ENCODE peak calls at places on chromosomes 3 and 15, in ten cellular contexts. M, H, F, J, D, Z, R, E, A and B are unnamed samples.

GRCh38 chr3:11288021-11288491 is 15.9 kb downstream of the ATG7 start:
- DNase-seq in M (no peak), H (no peak), F (no peak), J (no peak), D (no peak), Z (no peak), R (no peak), E (no peak), A (peak; percentile 12), B (no peak)

GRCh38 chr15:65888998-65889397 is 19.7 kb downstream of the RAB11A start:
- DNase-seq in M (no peak), H (no peak), F (no peak), J (no peak), D (no peak), Z (no peak), R (no peak), E (no peak), A (no peak), B (no peak)

GRCh38 chr3:175193815-175194518 is 334.8 kb downstream of the NAALADL2 start:
- DNase-seq in M (no peak), H (no peak), F (no peak), J (no peak), D (no peak), Z (no peak), R (no peak), E (no peak), A (no peak), B (no peak)

GRCh38 chr3:196179380-196180308 is 31.6 kb downstream of the ZDHHC19 start:
- DNase-seq in M (peak; percentile 73), H (peak; percentile 71), F (no peak), J (no peak), D (no peak), Z (no peak), R (peak; percentile 52), E (no peak), A (no peak), B (peak; percentile 92)

GRCh38 chr15:66085128-66085527 is 168.4 kb downstream of the MEGF11 start:
- DNase-seq in M (peak; percentile 62), H (peak; percentile 35), F (peak; percentile 79), J (no peak), D (no peak), Z (no peak), R (no peak), E (no peak), A (no peak), B (no peak)

GRCh38 chr3:130925628-130926027 is 31.7 kb downstream of the ATP2C1 start:
- DNase-seq in M (no peak), H (peak; percentile 20), F (no peak), J (no peak), D (no peak), Z (no peak), R (no peak), E (no peak), A (no peak), B (no peak)

GRCh38 chr3:100437879-100438622 is 36.7 kb downstream of the LNP1 start:
- DNase-seq in M (no peak), H (no peak), F (no peak), J (no peak), D (no peak), Z (no peak), R (no peak), E (no peak), A (no peak), B (no peak)

GRCh38 chr15:100768501-100768931 is 111.1 kb upstream of the ALDH1A3 start:
- DNase-seq in M (no peak), H (no peak), F (no peak), J (no peak), D (no peak), Z (no peak), R (no peak), E (no peak), A (no peak), B (peak; percentile 41)

GRCh38 chr3:193885832-193886231 is 250.1 kb upstream of the HES1 start:
- DNase-seq in M (no peak), H (no peak), F (no peak), J (peak; percentile 83), D (no peak), Z (no peak), R (peak; percentile 89), E (no peak), A (no peak), B (no peak)

GRCh38 chr3:193884011-193884410 is 251.9 kb upstream of the HES1 start:
- DNase-seq in M (no peak), H (no peak), F (no peak), J (no peak), D (no peak), Z (no peak), R (no peak), E (no peak), A (no peak), B (no peak)

GRCh38 chr3:193882091-193882490 is 253.9 kb upstream of the HES1 start:
- DNase-seq in M (no peak), H (no peak), F (no peak), J (no peak), D (no peak), Z (no peak), R (no peak), E (no peak), A (no peak), B (no peak)

GRCh38 chr3:193884652-193885051 is 251.3 kb upstream of the HES1 start:
- DNase-seq in M (no peak), H (no peak), F (no peak), J (peak; percentile 70), D (no peak), Z (no peak), R (peak; percentile 54), E (no peak), A (no peak), B (no peak)

DNA sequence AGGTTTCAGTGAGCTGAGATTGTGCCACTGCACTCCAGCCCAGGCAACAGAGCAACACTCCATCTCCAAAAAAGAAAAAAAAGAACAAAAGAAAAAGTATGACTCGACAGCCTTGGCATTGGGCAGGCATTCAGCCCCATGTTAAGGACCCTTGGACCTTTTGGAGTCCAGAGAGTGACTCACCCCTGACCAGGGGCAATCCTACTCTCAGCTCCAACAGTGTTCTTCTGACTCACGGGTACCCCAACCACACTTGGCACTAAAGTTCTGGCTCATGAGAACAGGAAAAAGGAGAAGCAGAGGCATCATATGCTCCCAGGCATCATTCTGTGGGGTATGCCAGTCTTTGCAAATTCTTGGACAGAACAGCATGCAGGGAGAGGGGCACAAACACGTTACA is 252.4 kb upstream of the HES1 start:
- DNase-seq in M (no peak), H (no peak), F (no peak), J (no peak), D (no peak), Z (no peak), R (no peak), E (no peak), A (no peak), B (no peak)
- TF ChIP-seq POLR2AphosphoS5 in M (no peak), H (no peak), F (no peak), J (no peak), D (no peak), Z (no peak), R (no peak), E (no peak), A (no peak), B (no peak)

GRCh38 chr3:141366285-141367037 is 1.8 kb upstream of the ZBTB38 start:
- DNase-seq in M (no peak), H (no peak), F (no peak), J (peak; percentile 75), D (no peak), Z (peak; percentile 87), R (peak; percentile 61), E (no peak), A (peak; percentile 80), B (no peak)

GRCh38 chr3:141362736-141363135 is 5.6 kb upstream of the ZBTB38 start:
- DNase-seq in M (no peak), H (no peak), F (no peak), J (no peak), D (no peak), Z (no peak), R (no peak), E (no peak), A (no peak), B (no peak)

GRCh38 chr3:141355242-141355641 is 13.1 kb upstream of the ZBTB38 start:
- DNase-seq in M (no peak), H (no peak), F (no peak), J (no peak), D (no peak), Z (no peak), R (no peak), E (no peak), A (no peak), B (no peak)

GRCh38 chr3:141365206-141365605 is 3.1 kb upstream of the ZBTB38 start:
- DNase-seq in M (no peak), H (no peak), F (no peak), J (no peak), D (no peak), Z (no peak), R (no peak), E (no peak), A (no peak), B (no peak)

GRCh38 chr3:141360888-141361598 is 7.3 kb upstream of the ZBTB38 start:
- DNase-seq in M (peak; percentile 78), H (no peak), F (no peak), J (no peak), D (peak; percentile 65), Z (no peak), R (no peak), E (peak; percentile 62), A (peak; percentile 39), B (no peak)
- H3K4me3 ChIP-seq in M (no peak overlapping the region), H (no peak overlapping the region), F (no peak overlapping the region), J (no peak overlapping the region), D (no peak overlapping the region), Z (peak overlapping the region; percentile 24), R (no peak overlapping the region), E (no peak overlapping the region), A (no peak overlapping the region), B (no peak overlapping the region)

GRCh38 chr3:126854666-126855065 is 128.2 kb upstream of the PLXNA1 start:
- DNase-seq in M (no peak), H (no peak), F (peak; percentile 7), J (no peak), D (no peak), Z (no peak), R (no peak), E (no peak), A (no peak), B (no peak)

GRCh38 chr3:126857928-126858327 is 125.0 kb upstream of the PLXNA1 start:
- DNase-seq in M (no peak), H (no peak), F (peak; percentile 44), J (no peak), D (no peak), Z (no peak), R (no peak), E (no peak), A (no peak), B (no peak)

GRCh38 chr3:126858401-126858800 is 124.5 kb upstream of the PLXNA1 start:
- DNase-seq in M (no peak), H (no peak), F (peak; percentile 51), J (no peak), D (no peak), Z (no peak), R (no peak), E (no peak), A (no peak), B (no peak)

GRCh38 chr3:126852536-126852935 is 130.4 kb upstream of the PLXNA1 start:
- DNase-seq in M (peak; percentile 62), H (no peak), F (peak; percentile 46), J (no peak), D (no peak), Z (no peak), R (no peak), E (no peak), A (no peak), B (no peak)

DNA sequence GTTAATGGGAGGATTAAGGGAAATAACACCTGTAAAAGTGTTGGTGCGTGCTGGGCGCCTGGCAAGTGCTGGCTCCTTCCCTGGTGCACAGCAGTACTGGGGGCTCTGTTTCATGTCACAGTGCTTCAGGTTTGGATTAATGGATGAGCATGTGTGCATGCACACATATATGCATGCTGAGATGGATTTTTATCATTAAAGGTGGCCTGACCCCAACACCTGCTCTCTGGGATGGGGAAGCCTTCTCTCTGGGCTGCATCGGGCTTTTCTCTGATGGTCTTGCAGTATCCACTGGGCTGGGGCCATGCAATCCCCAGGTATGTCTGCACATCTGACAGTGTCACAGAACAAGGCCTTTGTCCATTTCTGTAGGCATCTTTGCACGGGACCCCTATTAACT is 127.5 kb upstream of the PLXNA1 start:
- DNase-seq in M (no peak), H (no peak), F (no peak), J (no peak), D (no peak), Z (no peak), R (no peak), E (no peak), A (no peak), B (no peak)
- H3K27ac ChIP-seq in M (no peak overlapping the region), H (no peak overlapping the region), F (no peak overlapping the region), J (no peak overlapping the region), D (peak overlapping the region; percentile 30), Z (no peak overlapping the region), R (no peak overlapping the region), E (no peak overlapping the region), A (no peak overlapping the region), B (no peak overlapping the region)

GRCh38 chr3:193982258-193982659 is 153.7 kb upstream of the HES1 start:
- DNase-seq in M (no peak), H (no peak), F (no peak), J (peak; percentile 71), D (no peak), Z (no peak), R (peak; percentile 89), E (no peak), A (peak; percentile 37), B (peak; percentile 83)
- TF ChIP-seq POLR2AphosphoS5 in M (no peak), H (no peak), F (no peak), J (no peak), D (no peak), Z (no peak), R (peak; percentile 63), E (no peak), A (no peak), B (peak; percentile 42)